ENCODE peak calls at places on chromosomes 6 and 20, in nine cellular contexts. Y, E, F, U, Z, T, W, N and Q are unnamed samples.

GRCh38 chr6:160455484-160456213 is 107.5 kb downstream of the SLC22A3 start:
- DNase-seq in Y (peak), F (peak), N (peak), Z (peak), T (peak), U (peak), W (peak), E (peak), Q (no peak)

GRCh38 chr6:107196143-107196542 is 80.8 kb upstream of the BEND3 start:
- DNase-seq in U (no peak), T (no peak), N (no peak), Z (no peak), E (no peak), W (no peak), Y (no peak), F (no peak), Q (no peak)

GRCh38 chr6:34536251-34536958 is 19.7 kb downstream of the SPDEF start:
- DNase-seq in T (no peak), Y (no peak), E (no peak), W (no peak), Z (no peak), N (no peak), F (no peak), U (no peak), Q (peak)

GRCh38 chr6:136772685-136773472 is 19.4 kb downstream of the MAP3K5 start:
- DNase-seq in U (no peak), N (no peak), E (no peak), F (peak), W (no peak), Z (no peak), Y (no peak), T (no peak), Q (no peak)

GRCh38 chr6:113047148-113047547 is 700.0 kb downstream of the RFPL4B start:
- DNase-seq in F (no peak), E (peak), Z (peak), U (no peak), Y (no peak), N (no peak), T (no peak), W (no peak), Q (no peak)

GRCh38 chr6:99478483-99478882 is 36.7 kb downstream of the USP45 start:
- DNase-seq in Y (no peak), E (no peak), W (no peak), U (no peak), N (no peak), F (no peak), Z (no peak), T (no peak), Q (no peak)

GRCh38 chr6:159169193-159169555 is at the start of gene FNDC1:
- DNase-seq in Z (no peak), N (peak), E (no peak), T (peak), W (peak), F (peak), Y (peak), U (no peak), Q (no peak)

GRCh38 chr6:109424946-109425345 is 15.5 kb downstream of the PPIL6 start:
- DNase-seq in E (peak), N (no peak), U (no peak), F (no peak), T (no peak), Z (peak), Y (peak), W (no peak), Q (no peak)

GRCh38 chr6:107820571-107821261 is 3.4 kb downstream of the SCML4 start:
- DNase-seq in T (no peak), E (peak), Y (no peak), U (no peak), Z (no peak), F (no peak), W (peak), N (peak), Q (no peak)

GRCh38 chr6:112286010-112286409 is 31.6 kb upstream of the LAMA4 start:
- DNase-seq in F (no peak), Z (no peak), Y (no peak), N (no peak), U (no peak), E (peak), T (no peak), W (no peak), Q (no peak)

GRCh38 chr20:57167971-57168693 is 98.3 kb downstream of the BMP7 start:
- DNase-seq in N (peak), F (no peak), Z (no peak), T (no peak), W (no peak), E (peak), Y (no peak), U (no peak), Q (no peak)

GRCh38 chr6:122399055-122399347 is 451 bp upstream of the HSF2 start:
- DNase-seq in Y (no peak), U (no peak), Z (no peak), W (no peak), E (no peak), N (no peak), F (no peak), T (no peak), Q (no peak)

GRCh38 chr6:108737594-108738546 is 110.4 kb upstream of the ARMC2 start:
- DNase-seq in E (peak), U (peak), F (no peak), Z (peak), W (no peak), N (peak), Y (peak), T (peak), Q (peak)

GRCh38 chr6:9405825-9406224 is 970.5 kb upstream of the SLC35B3 start:
- DNase-seq in E (no peak), T (no peak), Z (no peak), W (no peak), U (no peak), F (no peak), N (no peak), Y (no peak), Q (no peak)

GRCh38 chr6:456358-456857 is 64.9 kb downstream of the IRF4 start:
- DNase-seq in T (no peak), U (no peak), W (no peak), N (no peak), Y (no peak), Z (no peak), E (no peak), F (peak), Q (no peak)

GRCh38 chr6:4091926-4092325 is 13.0 kb upstream of the FAM217A start:
- DNase-seq in Z (no peak), T (no peak), Y (no peak), W (no peak), F (no peak), E (no peak), U (no peak), N (no peak), Q (no peak)

GRCh38 chr6:48194596-48195295 is 83.7 kb upstream of the PTCHD4 start:
- DNase-seq in F (no peak), Y (peak), E (no peak), T (no peak), N (peak), Z (no peak), U (no peak), W (no peak), Q (no peak)

GRCh38 chr20:35663813-35664543 is 722 bp downstream of the CPNE1 start:
- DNase-seq in W (peak), F (peak), Y (peak), E (peak), U (no peak), T (peak), N (no peak), Z (peak), Q (peak)

GRCh38 chr20:1463971-1464570 is 2.6 kb downstream of the NSFL1C start:
- DNase-seq in U (no peak), E (no peak), Z (peak), T (no peak), Y (no peak), W (no peak), N (no peak), F (no peak), Q (no peak)

GRCh38 chr20:37901667-37902503 is 1.0 kb upstream of the VSTM2L start:
- DNase-seq in W (no peak), T (no peak), F (peak), E (peak), Y (peak), U (peak), N (no peak), Z (peak), Q (peak)

GRCh38 chr6:32181890-32182529 is 2.0 kb downstream of the AGER start:
- DNase-seq in Z (no peak), Y (no peak), N (no peak), U (no peak), F (no peak), E (no peak), W (no peak), T (no peak), Q (no peak)

GRCh38 chr20:9103955-9104354 is 35.1 kb downstream of the PLCB4 start:
- DNase-seq in U (no peak), N (no peak), F (no peak), E (peak), Z (no peak), T (no peak), Y (peak), W (no peak), Q (no peak)

GRCh38 chr20:8196096-8196495 is 64.0 kb downstream of the PLCB1 start:
- DNase-seq in T (no peak), F (no peak), N (no peak), Z (no peak), W (no peak), E (no peak), Y (no peak), U (no peak), Q (no peak)

GRCh38 chr6:164690702-164691500 is 618.5 kb downstream of the C6orf118 start:
- DNase-seq in W (no peak), Y (no peak), E (no peak), N (no peak), U (no peak), F (no peak), T (no peak), Z (no peak), Q (no peak)

GRCh38 chr6:9095671-9096260 is 660.4 kb upstream of the SLC35B3 start:
- DNase-seq in T (no peak), Y (no peak), N (no peak), W (no peak), F (no peak), E (peak), Z (no peak), U (no peak), Q (no peak)

GRCh38 chr6:37696841-37697735 is 595 bp downstream of the MDGA1 start:
- DNase-seq in E (peak), U (no peak), W (peak), N (peak), Z (peak), F (peak), Y (peak), T (peak), Q (no peak)

GRCh38 chr6:27096834-27097511 is 150.5 kb upstream of the PRSS16 start:
- DNase-seq in F (peak), Z (peak), U (peak), W (no peak), N (no peak), Y (no peak), T (peak), E (peak), Q (peak)

GRCh38 chr6:133187114-133187513 is 54.0 kb upstream of the EYA4 start:
- DNase-seq in T (no peak), N (no peak), Z (no peak), Y (no peak), E (no peak), F (no peak), W (no peak), U (no peak), Q (no peak)

GRCh38 chr6:14799928-14800327 is 445.9 kb upstream of the JARID2 start:
- DNase-seq in T (peak), N (peak), E (peak), Z (peak), W (peak), F (peak), Y (peak), U (peak), Q (peak)

GRCh38 chr6:151436814-151437213 is 15.1 kb downstream of the RMND1 start:
- DNase-seq in F (no peak), E (no peak), T (no peak), U (peak), W (no peak), Y (peak), Z (no peak), N (no peak), Q (no peak)

GRCh38 chr6:474454-475185 is 83.1 kb downstream of the IRF4 start:
- DNase-seq in W (peak), F (no peak), T (no peak), Y (no peak), N (no peak), E (peak), Z (peak), U (no peak), Q (no peak)

GRCh38 chr6:35072051-35072697 is 69.0 kb downstream of the TCP11 start:
- DNase-seq in F (no peak), W (no peak), T (no peak), Y (no peak), E (no peak), Z (no peak), N (peak), U (no peak), Q (no peak)

GRCh38 chr6:5536644-5537043 is 275.3 kb downstream of the FARS2 start:
- DNase-seq in T (no peak), W (no peak), F (no peak), U (no peak), Y (no peak), N (no peak), Z (no peak), E (no peak), Q (no peak)

GRCh38 chr20:35742741-35743523 is 872 bp upstream of the RBM39 start:
- DNase-seq in E (peak), F (no peak), U (no peak), Z (no peak), Y (peak), N (no peak), W (peak), T (no peak), Q (no peak)

GRCh38 chr6:26155066-26155925 is 68.1 kb downstream of the HFE start:
- DNase-seq in W (peak), F (peak), N (peak), Z (no peak), E (peak), T (no peak), Y (peak), U (no peak), Q (no peak)

GRCh38 chr6:16965679-16966078 is 136.2 kb upstream of the STMND1 start:
- DNase-seq in N (no peak), Y (no peak), T (no peak), W (no peak), Z (no peak), E (peak), U (no peak), F (no peak), Q (no peak)

GRCh38 chr6:55922406-55922805 is 47.0 kb upstream of the BMP5 start:
- DNase-seq in E (no peak), N (no peak), T (no peak), U (no peak), W (no peak), F (no peak), Z (no peak), Y (no peak), Q (no peak)